ENCODE peak calls at places on chromosome X, in four cellular contexts. W is mesenchymal stem cell, S is H1, L is H9. T is an unnamed sample.

GRCh38 chrX:109268340-109268739 is 213.5 kb downstream of the GUCY2F start:
- DNase-seq in L (no peak), W (no peak), S (no peak), T (no peak)

GRCh38 chrX:94633237-94633636 is 959.2 kb downstream of the FAM133A start:
- DNase-seq in L (no peak), S (no peak), W (no peak), T (no peak)

GRCh38 chrX:123153846-123154335 is 30.2 kb upstream of the GRIA3 start:
- DNase-seq in S (no peak), W (no peak), L (no peak), T (no peak)

GRCh38 chrX:151476597-151476996 is 79.6 kb downstream of the VMA21 start:
- DNase-seq in S (no peak), W (no peak), L (no peak), T (no peak)

GRCh38 chrX:17038277-17038676 is 91.8 kb downstream of the REPS2 start:
- DNase-seq in W (no peak), L (no peak), S (no peak), T (no peak)

GRCh38 chrX:150370589-150371312 is 7.6 kb downstream of the MAMLD1 start:
- DNase-seq in L (no peak), W (peak; percentile 3), S (no peak), T (no peak)

GRCh38 chrX:68822641-68823410 is 6.0 kb upstream of the EFNB1 start:
- DNase-seq in S (no peak), L (peak; percentile 66), W (peak; percentile 52), T (peak; percentile 54)

GRCh38 chrX:44884944-44885343 is 12.0 kb downstream of the KDM6A start:
- DNase-seq in W (no peak), L (no peak), S (no peak), T (no peak)

GRCh38 chrX:57977992-57978391 is 67.7 kb upstream of the ZXDA start:
- DNase-seq in W (no peak), L (no peak), S (no peak), T (no peak)

GRCh38 chrX:48835524-48836329 is at the start of gene PCSK1N:
- DNase-seq in L (peak; percentile 60), S (no peak), W (no peak), T (no peak)

GRCh38 chrX:75131973-75132627 is 24.0 kb downstream of the ABCB7 start:
- DNase-seq in L (no peak), S (no peak), W (no peak), T (no peak)

GRCh38 chrX:37578045-37578444 is 6.6 kb downstream of the LANCL3 start:
- DNase-seq in W (no peak), S (no peak), L (no peak), T (no peak)

GRCh38 chrX:20378291-20378920 is 111.7 kb upstream of the RPS6KA3 start:
- DNase-seq in S (no peak), W (peak; percentile 7), L (no peak), T (no peak)

GRCh38 chrX:118961866-118962560 is 12.4 kb upstream of the LONRF3 start:
- DNase-seq in W (no peak), L (no peak), S (no peak), T (no peak)

GRCh38 chrX:139204903-139205667 is 325.5 kb upstream of the F9 start:
- DNase-seq in W (no peak), L (peak; percentile 73), S (no peak), T (no peak)

GRCh38 chrX:132615396-132616131 is 126.7 kb upstream of the MBNL3 start:
- DNase-seq in W (peak; percentile 60), S (peak; percentile 9), L (peak; percentile 57), T (no peak)

GRCh38 chrX:8405631-8406030 is 59.0 kb upstream of the VCX3B start:
- DNase-seq in L (no peak), W (no peak), S (no peak), T (no peak)

GRCh38 chrX:13085533-13085932 is 41.1 kb upstream of the FAM9C start:
- DNase-seq in L (no peak), W (no peak), S (no peak), T (no peak)

GRCh38 chrX:9659571-9660195 is 106.0 kb downstream of the GPR143 start:
- DNase-seq in W (peak; percentile 73), S (no peak), L (no peak), T (no peak)

GRCh38 chrX:3044196-3044595 is 2.9 kb downstream of the ARSF start:
- DNase-seq in W (no peak), S (no peak), L (no peak), T (no peak)

GRCh38 chrX:21932277-21932996 is 8.1 kb upstream of the SMS start:
- DNase-seq in S (no peak), L (no peak), W (peak; percentile 93), T (peak; percentile 54)
- H3K23ac ChIP-seq in S (no peak overlapping the region), L (no peak overlapping the region), W (no peak overlapping the region), T (no peak overlapping the region)

DNA sequence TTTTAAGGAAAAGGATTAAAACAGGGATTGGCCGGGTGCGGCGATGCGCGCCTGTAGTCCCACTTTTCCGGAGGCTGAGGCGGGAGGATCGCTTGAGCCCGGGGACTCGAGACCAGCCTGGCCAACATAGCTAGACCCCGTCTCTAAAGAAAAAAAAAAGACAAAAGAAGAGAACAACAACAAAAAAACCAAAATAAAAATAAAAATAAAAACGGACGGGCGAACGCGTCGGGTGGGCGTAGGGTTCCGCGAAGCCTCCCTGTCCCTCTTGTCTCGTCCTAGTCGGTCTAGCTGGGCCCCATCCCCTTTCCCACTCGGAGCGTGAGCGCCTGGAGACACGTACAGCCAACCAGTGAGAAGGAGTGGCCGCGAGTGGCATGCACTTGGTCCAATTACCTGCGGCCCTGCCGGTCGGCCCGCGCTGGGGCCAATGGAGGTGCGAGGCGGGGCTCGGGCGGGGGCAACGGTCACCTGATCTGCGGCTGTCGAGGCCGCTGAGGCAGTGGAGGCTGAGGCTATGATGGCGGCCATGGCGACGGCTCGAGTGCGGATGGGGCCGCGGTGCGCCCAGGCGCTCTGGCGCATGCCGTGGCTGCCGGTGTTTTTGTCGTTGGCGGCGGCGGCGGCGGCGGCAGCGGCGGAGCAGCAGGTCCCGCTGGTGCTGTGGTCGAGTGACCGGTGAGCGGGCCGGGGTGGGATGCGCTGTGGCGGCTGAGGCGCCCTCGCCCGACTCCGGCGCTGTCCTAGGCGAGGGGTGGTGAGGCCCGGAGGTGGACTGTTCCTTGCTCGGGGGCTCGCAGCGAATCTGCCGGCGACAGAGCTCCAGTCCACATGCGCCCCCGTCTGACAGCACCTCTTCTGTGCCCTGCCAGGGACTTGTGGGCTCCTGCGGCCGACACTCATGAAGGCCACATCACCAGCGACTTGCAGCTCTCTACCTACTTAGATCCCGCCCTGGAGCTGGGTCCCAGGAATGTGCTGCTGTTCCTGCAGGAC is at the start of gene ATP6AP1:
- DNase-seq in W (peak; percentile 95), S (no peak), L (peak; percentile 92), T (peak; percentile 87)
- H2AFZ ChIP-seq in W (peak within 1 kb of the TSS; percentile 81), S (no peak within 1 kb of the TSS), L (no peak within 1 kb of the TSS), T (peak within 1 kb of the TSS; percentile 87)

DNA sequence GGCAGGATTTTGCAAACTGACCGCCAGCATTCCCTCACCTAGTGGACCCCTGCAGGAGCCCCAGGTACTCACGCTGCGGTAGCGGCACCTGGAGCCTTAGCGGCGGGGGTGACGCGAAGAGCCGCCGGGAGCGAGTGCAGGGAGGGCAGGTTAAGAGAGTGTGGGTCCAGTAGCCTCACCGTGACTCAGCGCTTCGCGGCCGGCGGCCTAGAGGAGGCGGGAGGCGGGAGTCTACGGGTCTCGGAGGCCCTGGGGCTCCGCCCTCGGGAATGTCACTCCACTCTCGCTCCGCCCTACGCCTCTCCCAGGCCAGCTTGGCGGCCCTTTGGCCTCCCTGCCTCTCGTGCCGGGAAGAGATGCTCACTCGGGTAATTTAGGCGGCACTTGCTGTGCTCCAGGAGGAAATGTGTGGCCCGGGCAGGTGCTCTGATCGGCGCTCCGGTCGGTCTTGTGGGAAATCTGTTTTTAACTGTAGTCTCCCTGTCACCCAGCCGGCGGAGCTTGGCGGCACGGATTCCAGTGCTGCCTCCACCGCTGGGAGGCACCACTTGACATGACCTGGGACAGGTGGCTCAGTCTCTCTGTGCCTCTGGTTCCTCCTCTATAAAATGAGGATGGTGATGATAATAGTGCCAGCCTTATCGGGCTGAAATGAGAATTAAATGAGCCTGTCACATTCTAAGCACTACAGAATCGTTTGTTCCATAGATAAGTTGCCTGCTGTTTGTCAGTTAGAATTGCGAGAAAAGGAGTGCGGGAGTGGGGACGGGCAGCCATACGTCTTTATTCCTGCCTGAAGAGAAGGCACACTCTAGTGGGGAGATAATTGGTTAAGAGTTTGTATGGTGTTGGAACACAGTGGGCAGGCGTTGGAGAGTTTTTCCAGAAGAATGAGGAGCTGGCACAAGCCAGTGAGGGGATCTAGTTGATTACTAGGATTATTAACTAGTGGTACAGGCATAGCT is at the start of gene PIR:
- DNase-seq in W (peak; percentile 87), L (peak; percentile 97), S (peak; percentile 59), T (peak; percentile 77)
- H3K23ac ChIP-seq in W (no peak within 1 kb of the TSS), L (no peak within 1 kb of the TSS), S (no peak within 1 kb of the TSS), T (no peak within 1 kb of the TSS)

GRCh38 chrX:46836701-46837542 is at the start of gene RP2:
- DNase-seq in W (peak; percentile 97), L (peak; percentile 95), S (peak; percentile 80), T (peak; percentile 89)
- H2AFZ ChIP-seq in W (peak within 1 kb of the TSS; percentile 60), L (no peak within 1 kb of the TSS), S (peak within 1 kb of the TSS; percentile 59), T (peak within 1 kb of the TSS; percentile 8)

DNA sequence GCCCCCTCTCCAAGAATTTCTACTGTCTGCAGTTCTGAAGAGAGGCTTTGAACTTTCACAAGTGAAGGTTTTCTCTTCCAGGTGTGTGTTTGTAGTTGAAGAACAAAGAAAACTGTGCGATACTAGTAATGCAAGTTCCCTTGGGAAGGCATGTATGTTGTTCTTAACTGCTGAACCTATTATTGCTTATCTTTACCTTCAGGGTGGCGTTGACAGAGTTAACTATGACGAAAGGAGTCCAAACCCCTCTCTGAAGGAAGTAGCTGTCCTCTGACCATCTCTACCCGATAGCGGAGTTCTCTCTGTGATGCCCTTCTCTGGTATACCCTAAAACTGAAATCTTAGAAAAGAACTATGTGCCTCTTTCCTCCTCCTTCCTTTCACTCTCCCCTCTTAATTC is 79.9 kb downstream of the TSPAN7 start:
- DNase-seq in W (no peak), L (no peak), S (no peak), T (no peak)
- H3K23ac ChIP-seq in W (no peak overlapping the region), L (no peak overlapping the region), S (no peak overlapping the region), T (no peak overlapping the region)

DNA sequence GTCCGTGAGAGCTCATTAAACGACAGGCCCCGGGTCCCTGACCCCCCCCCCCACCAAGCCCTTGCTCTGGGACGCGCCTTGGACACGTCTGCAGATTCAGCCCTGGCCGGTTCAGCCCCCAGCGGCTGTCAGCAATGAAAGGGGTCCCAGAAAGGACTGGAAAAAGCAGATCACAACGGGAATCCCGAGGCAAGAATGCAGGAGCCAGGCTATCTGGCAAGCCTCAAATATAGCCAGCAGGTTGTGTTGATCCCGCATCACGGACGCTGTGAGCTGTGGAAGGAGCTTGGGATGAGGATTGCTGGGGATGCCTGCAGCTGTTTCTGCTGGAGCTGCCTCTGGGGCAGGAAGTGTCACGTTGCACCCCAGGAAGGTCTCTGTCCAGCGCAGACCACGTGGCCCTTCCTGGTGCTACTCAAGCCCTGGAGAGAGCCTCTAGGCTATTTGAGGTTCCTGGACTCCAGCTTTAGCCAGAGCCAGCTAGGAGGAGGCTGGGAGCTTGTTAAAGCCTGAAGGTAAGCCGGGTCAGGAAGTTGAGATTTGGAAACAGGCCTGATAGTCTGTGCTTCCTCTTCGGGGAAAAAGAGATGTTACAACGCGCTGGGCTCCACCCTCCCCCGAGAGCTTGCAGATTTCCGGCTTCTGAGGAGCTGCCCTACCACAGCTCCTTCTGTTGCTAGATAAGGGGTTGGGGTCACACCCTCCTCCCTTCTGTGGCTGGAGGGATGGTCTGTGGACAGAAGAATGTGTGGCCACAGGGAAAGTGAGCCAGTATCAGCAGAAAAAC is 19.3 kb upstream of the CSF2RA start:
- DNase-seq in S (no peak), L (peak; percentile 93), W (peak; percentile 83), T (peak; percentile 94)
- H2AFZ ChIP-seq in S (no peak overlapping the region), L (no peak overlapping the region), W (peak overlapping the region; percentile 72), T (no peak overlapping the region)

GRCh38 chrX:71533514-71533849 is 578 bp downstream of the OGT start:
- DNase-seq in S (no peak), W (no peak), L (no peak), T (peak; percentile 2)
- H3K23ac ChIP-seq in S (no peak overlapping the region), W (peak overlapping the region; percentile 59), L (no peak overlapping the region), T (no peak overlapping the region)

GRCh38 chrX:129748265-129748664 is 9.5 kb downstream of the XPNPEP2 start:
- DNase-seq in W (no peak), S (no peak), L (no peak), T (no peak)
- H2AFZ ChIP-seq in W (no peak overlapping the region), S (no peak overlapping the region), L (no peak overlapping the region), T (no peak overlapping the region)

T was measured in trophoblast cell.